ENCODE peak calls at places on chromosome 15, in seven cellular contexts. One of them, this sample, is unnamed.

GRCh38 chr15:86040360-86041095 is 39.1 kb upstream of the AGBL1 start:
- DNase-seq in OCI-LY7: no peak
- DNase-seq in endothelial cell: peak
- DNase-seq in astrocyte: no peak
- DNase-seq in H9: peak
- DNase-seq in fibroblast of mammary gland: no peak
- DNase-seq in endothelial cell of umbilical vein: no peak
- DNase-seq in this sample: no peak

GRCh38 chr15:34782901-34783300 is 12.4 kb downstream of the ACTC1 start:
- DNase-seq in OCI-LY7: no peak
- DNase-seq in endothelial cell: no peak
- DNase-seq in astrocyte: no peak
- DNase-seq in H9: no peak
- DNase-seq in fibroblast of mammary gland: no peak
- DNase-seq in endothelial cell of umbilical vein: no peak
- DNase-seq in this sample: no peak

GRCh38 chr15:60635507-60636352 is 156.8 kb upstream of the ICE2 start:
- DNase-seq in OCI-LY7: peak
- DNase-seq in endothelial cell: no peak
- DNase-seq in astrocyte: peak
- DNase-seq in H9: no peak
- DNase-seq in fibroblast of mammary gland: no peak
- DNase-seq in endothelial cell of umbilical vein: peak
- DNase-seq in this sample: no peak

GRCh38 chr15:60905587-60905986 is 323.5 kb downstream of the RORA start:
- DNase-seq in OCI-LY7: no peak
- DNase-seq in endothelial cell: no peak
- DNase-seq in astrocyte: no peak
- DNase-seq in H9: peak
- DNase-seq in fibroblast of mammary gland: no peak
- DNase-seq in endothelial cell of umbilical vein: no peak
- DNase-seq in this sample: no peak

GRCh38 chr15:74196175-74196574 is 6.4 kb downstream of the STRA6 start:
- DNase-seq in OCI-LY7: no peak
- DNase-seq in endothelial cell: no peak
- DNase-seq in astrocyte: peak
- DNase-seq in H9: no peak
- DNase-seq in fibroblast of mammary gland: peak
- DNase-seq in endothelial cell of umbilical vein: no peak
- DNase-seq in this sample: no peak

GRCh38 chr15:33735637-33736247 is 232.6 kb upstream of the CHRM5 start:
- DNase-seq in OCI-LY7: peak
- DNase-seq in endothelial cell: peak
- DNase-seq in astrocyte: no peak
- DNase-seq in H9: peak
- DNase-seq in fibroblast of mammary gland: peak
- DNase-seq in endothelial cell of umbilical vein: peak
- DNase-seq in this sample: no peak

GRCh38 chr15:38991701-38992100 is 427.1 kb upstream of the RASGRP1 start:
- DNase-seq in OCI-LY7: no peak
- DNase-seq in endothelial cell: no peak
- DNase-seq in astrocyte: peak
- DNase-seq in H9: no peak
- DNase-seq in fibroblast of mammary gland: no peak
- DNase-seq in endothelial cell of umbilical vein: peak
- DNase-seq in this sample: no peak

GRCh38 chr15:41557673-41558399 is 1.2 kb upstream of the TYRO3 start:
- DNase-seq in OCI-LY7: peak
- DNase-seq in endothelial cell: peak
- DNase-seq in astrocyte: peak
- DNase-seq in H9: peak
- DNase-seq in fibroblast of mammary gland: peak
- DNase-seq in endothelial cell of umbilical vein: peak
- DNase-seq in this sample: no peak

GRCh38 chr15:90895571-90896117 is 7.5 kb upstream of the MAN2A2 start:
- DNase-seq in OCI-LY7: no peak
- DNase-seq in endothelial cell: no peak
- DNase-seq in astrocyte: no peak
- DNase-seq in H9: no peak
- DNase-seq in fibroblast of mammary gland: no peak
- DNase-seq in endothelial cell of umbilical vein: no peak
- DNase-seq in this sample: no peak

GRCh38 chr15:77685082-77685815 is 52.5 kb upstream of the LINGO1 start:
- DNase-seq in OCI-LY7: no peak
- DNase-seq in endothelial cell: no peak
- DNase-seq in astrocyte: no peak
- DNase-seq in H9: no peak
- DNase-seq in fibroblast of mammary gland: no peak
- DNase-seq in endothelial cell of umbilical vein: no peak
- DNase-seq in this sample: no peak

GRCh38 chr15:83205725-83206324 is 1.8 kb downstream of the HDGFL3 start:
- DNase-seq in OCI-LY7: peak
- DNase-seq in endothelial cell: no peak
- DNase-seq in astrocyte: peak
- DNase-seq in H9: no peak
- DNase-seq in fibroblast of mammary gland: peak
- DNase-seq in endothelial cell of umbilical vein: peak
- DNase-seq in this sample: no peak

GRCh38 chr15:36469567-36469966 is 109.9 kb upstream of the CDIN1 start:
- DNase-seq in OCI-LY7: no peak
- DNase-seq in endothelial cell: no peak
- DNase-seq in astrocyte: peak
- DNase-seq in H9: no peak
- DNase-seq in fibroblast of mammary gland: no peak
- DNase-seq in endothelial cell of umbilical vein: no peak
- DNase-seq in this sample: no peak

GRCh38 chr15:33985287-33985686 is 17.0 kb downstream of the CHRM5 start:
- DNase-seq in OCI-LY7: no peak
- DNase-seq in endothelial cell: no peak
- DNase-seq in astrocyte: peak
- DNase-seq in H9: no peak
- DNase-seq in fibroblast of mammary gland: peak
- DNase-seq in endothelial cell of umbilical vein: no peak
- DNase-seq in this sample: no peak

GRCh38 chr15:38877471-38877870 is 312.9 kb upstream of the RASGRP1 start:
- DNase-seq in OCI-LY7: no peak
- DNase-seq in endothelial cell: no peak
- DNase-seq in astrocyte: no peak
- DNase-seq in H9: no peak
- DNase-seq in fibroblast of mammary gland: no peak
- DNase-seq in endothelial cell of umbilical vein: no peak
- DNase-seq in this sample: no peak

GRCh38 chr15:45529613-45530012 is 7.1 kb upstream of the SLC30A4 start:
- DNase-seq in OCI-LY7: no peak
- DNase-seq in endothelial cell: no peak
- DNase-seq in astrocyte: no peak
- DNase-seq in H9: no peak
- DNase-seq in fibroblast of mammary gland: no peak
- DNase-seq in endothelial cell of umbilical vein: no peak
- DNase-seq in this sample: no peak

GRCh38 chr15:28021281-28022039 is 77.7 kb downstream of the OCA2 start:
- DNase-seq in OCI-LY7: no peak
- DNase-seq in endothelial cell: peak
- DNase-seq in astrocyte: peak
- DNase-seq in H9: peak
- DNase-seq in fibroblast of mammary gland: peak
- DNase-seq in endothelial cell of umbilical vein: no peak
- DNase-seq in this sample: peak

GRCh38 chr15:88708256-88709054 is 69.6 kb downstream of the ISG20 start:
- DNase-seq in OCI-LY7: no peak
- DNase-seq in endothelial cell: no peak
- DNase-seq in astrocyte: no peak
- DNase-seq in H9: no peak
- DNase-seq in fibroblast of mammary gland: peak
- DNase-seq in endothelial cell of umbilical vein: no peak
- DNase-seq in this sample: no peak

GRCh38 chr15:79680721-79681120 is 216.1 kb downstream of the MTHFS start:
- DNase-seq in OCI-LY7: no peak
- DNase-seq in endothelial cell: no peak
- DNase-seq in astrocyte: peak
- DNase-seq in H9: no peak
- DNase-seq in fibroblast of mammary gland: peak
- DNase-seq in endothelial cell of umbilical vein: peak
- DNase-seq in this sample: no peak

GRCh38 chr15:88711806-88712205 is 73.0 kb downstream of the ISG20 start:
- DNase-seq in OCI-LY7: no peak
- DNase-seq in endothelial cell: no peak
- DNase-seq in astrocyte: no peak
- DNase-seq in H9: no peak
- DNase-seq in fibroblast of mammary gland: no peak
- DNase-seq in endothelial cell of umbilical vein: no peak
- DNase-seq in this sample: no peak

GRCh38 chr15:60396100-60396499 is 1.7 kb downstream of the ANXA2 start:
- DNase-seq in OCI-LY7: no peak
- DNase-seq in endothelial cell: no peak
- DNase-seq in astrocyte: no peak
- DNase-seq in H9: no peak
- DNase-seq in fibroblast of mammary gland: no peak
- DNase-seq in endothelial cell of umbilical vein: no peak
- DNase-seq in this sample: no peak

GRCh38 chr15:100683434-100683833 is 81.0 kb downstream of the ASB7 start:
- DNase-seq in OCI-LY7: no peak
- DNase-seq in endothelial cell: no peak
- DNase-seq in astrocyte: no peak
- DNase-seq in H9: peak
- DNase-seq in fibroblast of mammary gland: no peak
- DNase-seq in endothelial cell of umbilical vein: no peak
- DNase-seq in this sample: no peak

GRCh38 chr15:26318689-26319088 is 454.2 kb downstream of the GABRB3 start:
- DNase-seq in OCI-LY7: no peak
- DNase-seq in endothelial cell: no peak
- DNase-seq in astrocyte: no peak
- DNase-seq in H9: no peak
- DNase-seq in fibroblast of mammary gland: no peak
- DNase-seq in endothelial cell of umbilical vein: no peak
- DNase-seq in this sample: no peak

GRCh38 chr15:99558084-99558483 is 7.7 kb upstream of the MEF2A start:
- DNase-seq in OCI-LY7: no peak
- DNase-seq in endothelial cell: no peak
- DNase-seq in astrocyte: no peak
- DNase-seq in H9: no peak
- DNase-seq in fibroblast of mammary gland: no peak
- DNase-seq in endothelial cell of umbilical vein: no peak
- DNase-seq in this sample: no peak

GRCh38 chr15:100263031-100263430 is 78.7 kb downstream of the ADAMTS17 start:
- DNase-seq in OCI-LY7: no peak
- DNase-seq in endothelial cell: no peak
- DNase-seq in astrocyte: no peak
- DNase-seq in H9: no peak
- DNase-seq in fibroblast of mammary gland: no peak
- DNase-seq in endothelial cell of umbilical vein: no peak
- DNase-seq in this sample: no peak

GRCh38 chr15:74319596-74320357 is 47.7 kb downstream of the CYP11A1 start:
- DNase-seq in OCI-LY7: no peak
- DNase-seq in endothelial cell: peak
- DNase-seq in astrocyte: no peak
- DNase-seq in H9: peak
- DNase-seq in fibroblast of mammary gland: no peak
- DNase-seq in endothelial cell of umbilical vein: no peak
- DNase-seq in this sample: no peak

GRCh38 chr15:66729339-66729951 is 27.4 kb downstream of the SMAD6 start:
- DNase-seq in OCI-LY7: no peak
- DNase-seq in endothelial cell: no peak
- DNase-seq in astrocyte: peak
- DNase-seq in H9: no peak
- DNase-seq in fibroblast of mammary gland: no peak
- DNase-seq in endothelial cell of umbilical vein: peak
- DNase-seq in this sample: no peak

GRCh38 chr15:73940061-73940981 is 14.1 kb downstream of the LOXL1 start:
- DNase-seq in OCI-LY7: no peak
- DNase-seq in endothelial cell: no peak
- DNase-seq in astrocyte: no peak
- DNase-seq in H9: no peak
- DNase-seq in fibroblast of mammary gland: peak
- DNase-seq in endothelial cell of umbilical vein: no peak
- DNase-seq in this sample: no peak

DNA sequence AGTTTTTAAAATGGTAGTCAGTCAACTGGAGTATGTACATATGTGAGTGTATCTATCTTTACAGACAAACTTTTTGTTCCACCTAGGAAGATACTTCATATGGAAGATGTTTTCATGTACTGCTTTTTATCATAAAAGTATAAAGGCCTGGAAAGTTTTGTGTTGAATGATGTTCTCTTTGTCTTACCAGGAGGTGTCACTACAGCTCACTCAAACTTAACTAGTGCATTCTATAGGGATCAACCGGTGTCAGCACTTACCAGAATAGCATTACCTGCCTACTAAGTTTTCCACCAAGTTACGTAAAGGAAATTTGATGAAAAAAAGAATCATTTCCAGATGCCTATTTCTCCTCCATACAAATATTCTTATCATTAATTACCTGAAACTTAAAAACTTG is 522.6 kb upstream of the SEMA6D start:
- DNase-seq in OCI-LY7: peak
- DNase-seq in endothelial cell: no peak
- DNase-seq in astrocyte: peak
- DNase-seq in H9: no peak
- DNase-seq in fibroblast of mammary gland: peak
- DNase-seq in endothelial cell of umbilical vein: peak
- DNase-seq in this sample: no peak
- TF ChIP-seq CTCF in OCI-LY7: peak
- TF ChIP-seq CTCF in endothelial cell: no peak
- TF ChIP-seq CTCF in astrocyte: peak
- TF ChIP-seq CTCF in H9: peak
- TF ChIP-seq CTCF in fibroblast of mammary gland: peak
- TF ChIP-seq CTCF in endothelial cell of umbilical vein: peak
- TF ChIP-seq CTCF in this sample: peak

DNA sequence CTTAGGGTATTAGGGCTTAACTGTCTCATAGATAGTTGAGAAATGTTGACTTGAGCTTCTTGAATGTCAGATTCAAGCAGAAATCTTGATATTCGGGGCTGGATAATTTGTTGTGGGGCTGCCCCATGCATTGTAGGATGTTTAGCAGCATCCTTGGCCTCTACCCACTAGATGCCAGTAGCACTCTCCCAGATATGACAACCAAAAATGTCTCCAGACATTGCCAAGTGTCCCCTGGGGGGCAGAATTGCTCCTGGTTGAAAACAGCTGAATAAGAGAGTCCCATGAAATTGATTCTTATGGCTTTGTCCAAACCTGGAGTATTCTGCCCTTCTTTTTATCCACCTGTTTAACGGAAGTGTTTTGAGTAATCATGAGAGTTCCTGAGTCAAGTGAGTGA is 15.9 kb upstream of the LCMT2 start:
- DNase-seq in OCI-LY7: peak
- DNase-seq in endothelial cell: no peak
- DNase-seq in astrocyte: no peak
- DNase-seq in H9: no peak
- DNase-seq in fibroblast of mammary gland: no peak
- DNase-seq in endothelial cell of umbilical vein: no peak
- DNase-seq in this sample: no peak
- TF ChIP-seq CTCF in OCI-LY7: peak
- TF ChIP-seq CTCF in endothelial cell: no peak
- TF ChIP-seq CTCF in astrocyte: no peak
- TF ChIP-seq CTCF in H9: no peak
- TF ChIP-seq CTCF in fibroblast of mammary gland: no peak
- TF ChIP-seq CTCF in endothelial cell of umbilical vein: no peak
- TF ChIP-seq CTCF in this sample: no peak

GRCh38 chr15:58401991-58402649 is 29.7 kb upstream of the LIPC start:
- DNase-seq in OCI-LY7: no peak
- DNase-seq in endothelial cell: no peak
- DNase-seq in astrocyte: no peak
- DNase-seq in H9: no peak
- DNase-seq in fibroblast of mammary gland: peak
- DNase-seq in endothelial cell of umbilical vein: no peak
- DNase-seq in this sample: no peak
- TF ChIP-seq CTCF in OCI-LY7: no peak
- TF ChIP-seq CTCF in endothelial cell: no peak
- TF ChIP-seq CTCF in astrocyte: no peak
- TF ChIP-seq CTCF in H9: no peak
- TF ChIP-seq CTCF in fibroblast of mammary gland: no peak
- TF ChIP-seq CTCF in endothelial cell of umbilical vein: no peak
- TF ChIP-seq CTCF in this sample: no peak

GRCh38 chr15:101723874-101724674 is at the start of gene TARS3:
- DNase-seq in OCI-LY7: peak
- DNase-seq in endothelial cell: peak
- DNase-seq in astrocyte: peak
- DNase-seq in H9: peak
- DNase-seq in fibroblast of mammary gland: peak
- DNase-seq in endothelial cell of umbilical vein: peak
- DNase-seq in this sample: peak
- TF ChIP-seq CTCF in OCI-LY7: peak
- TF ChIP-seq CTCF in endothelial cell: no peak
- TF ChIP-seq CTCF in astrocyte: no peak
- TF ChIP-seq CTCF in H9: peak
- TF ChIP-seq CTCF in fibroblast of mammary gland: no peak
- TF ChIP-seq CTCF in endothelial cell of umbilical vein: no peak
- TF ChIP-seq CTCF in this sample: no peak

This sample was measured in osteocyte.